ENCODE peak calls at places on chromosomes 12 and 14, in eight cellular contexts. T is M059J; H is stimulated activated CD4-positive, alpha-beta T cell treated with anti-CD3 and anti-CD28 coated beads, TNF-alpha, amount 100 ng/mL, for 4 hours; P is CD4-positive, CD25-positive, alpha-beta regulatory T cell; Y is T47D; K is mesothelial cell of epicardium; X is RWPE1; U is NCI-H1092. Z is an unnamed sample.

GRCh38 chr12:94100254-94100653 is 48.1 kb upstream of the PLXNC1 start:
- DNase-seq in T (peak), H (no peak), P (no peak), Y (no peak), K (no peak), X (peak), U (no peak), Z (no peak)

GRCh38 chr14:87934185-87934584 is 58.8 kb downstream of the GALC start:
- DNase-seq in T (no peak), H (no peak), P (no peak), Y (peak), K (no peak), X (no peak), U (no peak), Z (no peak)

GRCh38 chr14:68283378-68284123 is 464.0 kb downstream of the RAD51B start:
- DNase-seq in T (no peak), H (no peak), P (peak), Y (no peak), K (no peak), X (no peak), U (no peak), Z (peak)

GRCh38 chr12:57087689-57088441 is 1.0 kb upstream of the NAB2 start:
- DNase-seq in T (peak), H (peak), P (peak), Y (peak), K (peak), X (peak), U (no peak), Z (peak)

GRCh38 chr14:69685217-69685616 is 73.8 kb downstream of the SUSD6 start:
- DNase-seq in T (peak), H (peak), P (no peak), Y (no peak), K (no peak), X (peak), U (no peak), Z (peak)

GRCh38 chr14:24948261-24948847 is 101.6 kb downstream of the STXBP6 start:
- DNase-seq in T (no peak), H (no peak), P (no peak), Y (no peak), K (no peak), X (no peak), U (no peak), Z (no peak)

GRCh38 chr12:93912086-93912733 is 235.0 kb downstream of the CRADD start:
- DNase-seq in T (no peak), H (no peak), P (no peak), Y (no peak), K (no peak), X (no peak), U (no peak), Z (no peak)

GRCh38 chr14:34569750-34570149 is 30.2 kb upstream of the EAPP start:
- DNase-seq in T (no peak), H (no peak), P (no peak), Y (no peak), K (no peak), X (no peak), U (no peak), Z (no peak)

GRCh38 chr12:4027412-4027811 is 154.2 kb upstream of the PARP11 start:
- DNase-seq in T (peak), H (peak), P (peak), Y (no peak), K (no peak), X (no peak), U (no peak), Z (peak)

GRCh38 chr12:32261638-32262037 is 137.7 kb upstream of the FGD4 start:
- DNase-seq in T (no peak), H (no peak), P (no peak), Y (no peak), K (no peak), X (no peak), U (no peak), Z (no peak)

GRCh38 chr12:118058881-118059644 is 1.9 kb downstream of the WSB2 start:
- DNase-seq in T (peak), H (no peak), P (no peak), Y (peak), K (no peak), X (no peak), U (no peak), Z (no peak)

GRCh38 chr12:9687228-9687627 is 17.7 kb downstream of the CLEC2D start:
- DNase-seq in T (peak), H (no peak), P (no peak), Y (no peak), K (no peak), X (no peak), U (no peak), Z (no peak)

GRCh38 chr12:52645120-52645761 is 6.8 kb downstream of the KRT2 start:
- DNase-seq in T (no peak), H (no peak), P (no peak), Y (no peak), K (no peak), X (no peak), U (no peak), Z (no peak)

GRCh38 chr12:70783455-70783854 is 137.1 kb downstream of the PTPRR start:
- DNase-seq in T (no peak), H (no peak), P (no peak), Y (no peak), K (no peak), X (no peak), U (no peak), Z (no peak)

GRCh38 chr12:52428121-52428520 is 6.0 kb downstream of the KRT75 start:
- DNase-seq in T (no peak), H (no peak), P (no peak), Y (peak), K (no peak), X (no peak), U (no peak), Z (no peak)

GRCh38 chr12:92272301-92272964 is 126.8 kb upstream of the BTG1 start:
- DNase-seq in T (no peak), H (no peak), P (no peak), Y (no peak), K (no peak), X (peak), U (no peak), Z (no peak)

GRCh38 chr12:43305065-43305464 is 246.9 kb downstream of the ADAMTS20 start:
- DNase-seq in T (no peak), H (no peak), P (no peak), Y (no peak), K (no peak), X (no peak), U (no peak), Z (no peak)

GRCh38 chr12:52057958-52058576 is 6.8 kb downstream of the NR4A1 start:
- DNase-seq in T (no peak), H (no peak), P (no peak), Y (no peak), K (no peak), X (no peak), U (no peak), Z (no peak)

Z was measured in stimulated activated CD8-positive, alpha-beta memory T cell treated with anti-CD3 and anti-CD28 coated beads, Interleukin-15, amount 100 ng/mL, for 4 hours.